ENCODE peak calls at places on chromosomes 11 and 22, in six cellular contexts. One of them, this sample, is unnamed.

GRCh38 chr11:119691020-119691666 is 37.9 kb downstream of the NECTIN1 start:
- DNase-seq in activated CD8-positive, alpha-beta memory T cell treated with anti-CD3 and anti-CD28 coated beads, Interleukin-2, amount 50 U/mL, for 48 hours: peak; percentile 59
- DNase-seq in ELR: no peak
- DNase-seq in dermis microvascular lymphatic vessel endothelial cell: no peak
- DNase-seq in hypothalamus: no peak
- DNase-seq in activated naive CD8-positive, alpha-beta T cell treated with anti-CD3 and anti-CD28 coated beads for 36 hours: peak; percentile 26
- DNase-seq in this sample: peak; percentile 71

GRCh38 chr22:21823740-21824438 is 43.6 kb downstream of the MAPK1 start:
- DNase-seq in dermis microvascular lymphatic vessel endothelial cell: no peak
- DNase-seq in hypothalamus: no peak
- DNase-seq in ELR: peak; percentile 45
- DNase-seq in activated naive CD8-positive, alpha-beta T cell treated with anti-CD3 and anti-CD28 coated beads for 36 hours: no peak
- DNase-seq in activated CD8-positive, alpha-beta memory T cell treated with anti-CD3 and anti-CD28 coated beads, Interleukin-2, amount 50 U/mL, for 48 hours: no peak
- DNase-seq in this sample: no peak

GRCh38 chr11:6553634-6554033 is 49.8 kb downstream of the RRP8 start:
- DNase-seq in activated naive CD8-positive, alpha-beta T cell treated with anti-CD3 and anti-CD28 coated beads for 36 hours: no peak
- DNase-seq in activated CD8-positive, alpha-beta memory T cell treated with anti-CD3 and anti-CD28 coated beads, Interleukin-2, amount 50 U/mL, for 48 hours: no peak
- DNase-seq in dermis microvascular lymphatic vessel endothelial cell: no peak
- DNase-seq in ELR: no peak
- DNase-seq in hypothalamus: no peak
- DNase-seq in this sample: no peak

GRCh38 chr11:64233913-64234839 is at the start of gene VEGFB:
- DNase-seq in ELR: peak; percentile 61
- DNase-seq in activated CD8-positive, alpha-beta memory T cell treated with anti-CD3 and anti-CD28 coated beads, Interleukin-2, amount 50 U/mL, for 48 hours: peak; percentile 82
- DNase-seq in dermis microvascular lymphatic vessel endothelial cell: no peak
- DNase-seq in activated naive CD8-positive, alpha-beta T cell treated with anti-CD3 and anti-CD28 coated beads for 36 hours: peak; percentile 76
- DNase-seq in hypothalamus: no peak
- DNase-seq in this sample: peak; percentile 75

GRCh38 chr11:98561216-98561615 is 459.5 kb upstream of the CNTN5 start:
- DNase-seq in dermis microvascular lymphatic vessel endothelial cell: no peak
- DNase-seq in activated CD8-positive, alpha-beta memory T cell treated with anti-CD3 and anti-CD28 coated beads, Interleukin-2, amount 50 U/mL, for 48 hours: no peak
- DNase-seq in ELR: no peak
- DNase-seq in activated naive CD8-positive, alpha-beta T cell treated with anti-CD3 and anti-CD28 coated beads for 36 hours: no peak
- DNase-seq in hypothalamus: no peak
- DNase-seq in this sample: no peak

GRCh38 chr22:37503850-37504249 is 15.4 kb downstream of the CARD10 start:
- DNase-seq in hypothalamus: no peak
- DNase-seq in activated naive CD8-positive, alpha-beta T cell treated with anti-CD3 and anti-CD28 coated beads for 36 hours: no peak
- DNase-seq in dermis microvascular lymphatic vessel endothelial cell: no peak
- DNase-seq in activated CD8-positive, alpha-beta memory T cell treated with anti-CD3 and anti-CD28 coated beads, Interleukin-2, amount 50 U/mL, for 48 hours: no peak
- DNase-seq in ELR: no peak
- DNase-seq in this sample: no peak

GRCh38 chr11:75469785-75470405 is 36.9 kb upstream of the KLHL35 start:
- DNase-seq in dermis microvascular lymphatic vessel endothelial cell: no peak
- DNase-seq in hypothalamus: no peak
- DNase-seq in activated naive CD8-positive, alpha-beta T cell treated with anti-CD3 and anti-CD28 coated beads for 36 hours: no peak
- DNase-seq in ELR: no peak
- DNase-seq in activated CD8-positive, alpha-beta memory T cell treated with anti-CD3 and anti-CD28 coated beads, Interleukin-2, amount 50 U/mL, for 48 hours: no peak
- DNase-seq in this sample: no peak

GRCh38 chr22:48574776-48575566 is 1252.7 kb downstream of the BRD1 start:
- DNase-seq in activated CD8-positive, alpha-beta memory T cell treated with anti-CD3 and anti-CD28 coated beads, Interleukin-2, amount 50 U/mL, for 48 hours: peak; percentile 78
- DNase-seq in hypothalamus: peak; percentile 20
- DNase-seq in dermis microvascular lymphatic vessel endothelial cell: no peak
- DNase-seq in activated naive CD8-positive, alpha-beta T cell treated with anti-CD3 and anti-CD28 coated beads for 36 hours: peak; percentile 70
- DNase-seq in ELR: no peak
- DNase-seq in this sample: peak; percentile 27

GRCh38 chr11:121348220-121348875 is 55.8 kb downstream of the SC5D start:
- DNase-seq in activated CD8-positive, alpha-beta memory T cell treated with anti-CD3 and anti-CD28 coated beads, Interleukin-2, amount 50 U/mL, for 48 hours: no peak
- DNase-seq in hypothalamus: no peak
- DNase-seq in activated naive CD8-positive, alpha-beta T cell treated with anti-CD3 and anti-CD28 coated beads for 36 hours: no peak
- DNase-seq in dermis microvascular lymphatic vessel endothelial cell: no peak
- DNase-seq in ELR: no peak
- DNase-seq in this sample: no peak

GRCh38 chr11:94650756-94651155 is 83.6 kb downstream of the PIWIL4 start:
- DNase-seq in activated naive CD8-positive, alpha-beta T cell treated with anti-CD3 and anti-CD28 coated beads for 36 hours: no peak
- DNase-seq in hypothalamus: no peak
- DNase-seq in dermis microvascular lymphatic vessel endothelial cell: no peak
- DNase-seq in activated CD8-positive, alpha-beta memory T cell treated with anti-CD3 and anti-CD28 coated beads, Interleukin-2, amount 50 U/mL, for 48 hours: no peak
- DNase-seq in ELR: peak; percentile 47
- DNase-seq in this sample: no peak

GRCh38 chr22:49928571-49929552 is 10.4 kb downstream of the CRELD2 start:
- DNase-seq in hypothalamus: no peak
- DNase-seq in dermis microvascular lymphatic vessel endothelial cell: no peak
- DNase-seq in activated naive CD8-positive, alpha-beta T cell treated with anti-CD3 and anti-CD28 coated beads for 36 hours: no peak
- DNase-seq in activated CD8-positive, alpha-beta memory T cell treated with anti-CD3 and anti-CD28 coated beads, Interleukin-2, amount 50 U/mL, for 48 hours: no peak
- DNase-seq in ELR: no peak
- DNase-seq in this sample: no peak

GRCh38 chr11:3208272-3208671 is 10.3 kb downstream of the MRGPRG start:
- DNase-seq in dermis microvascular lymphatic vessel endothelial cell: no peak
- DNase-seq in ELR: no peak
- DNase-seq in hypothalamus: no peak
- DNase-seq in activated naive CD8-positive, alpha-beta T cell treated with anti-CD3 and anti-CD28 coated beads for 36 hours: no peak
- DNase-seq in activated CD8-positive, alpha-beta memory T cell treated with anti-CD3 and anti-CD28 coated beads, Interleukin-2, amount 50 U/mL, for 48 hours: no peak
- DNase-seq in this sample: no peak

GRCh38 chr11:47724041-47724729 is 9.0 kb upstream of the AGBL2 start:
- DNase-seq in hypothalamus: no peak
- DNase-seq in activated naive CD8-positive, alpha-beta T cell treated with anti-CD3 and anti-CD28 coated beads for 36 hours: no peak
- DNase-seq in activated CD8-positive, alpha-beta memory T cell treated with anti-CD3 and anti-CD28 coated beads, Interleukin-2, amount 50 U/mL, for 48 hours: no peak
- DNase-seq in dermis microvascular lymphatic vessel endothelial cell: peak; percentile 11
- DNase-seq in ELR: peak; percentile 59
- DNase-seq in this sample: no peak

GRCh38 chr11:2096001-2096918 is 42.9 kb downstream of the IGF2 start:
- DNase-seq in hypothalamus: no peak
- DNase-seq in activated naive CD8-positive, alpha-beta T cell treated with anti-CD3 and anti-CD28 coated beads for 36 hours: no peak
- DNase-seq in ELR: peak; percentile 60
- DNase-seq in dermis microvascular lymphatic vessel endothelial cell: no peak
- DNase-seq in activated CD8-positive, alpha-beta memory T cell treated with anti-CD3 and anti-CD28 coated beads, Interleukin-2, amount 50 U/mL, for 48 hours: no peak
- DNase-seq in this sample: no peak

GRCh38 chr22:28151241-28151640 is 232.2 kb upstream of the PITPNB start:
- DNase-seq in activated naive CD8-positive, alpha-beta T cell treated with anti-CD3 and anti-CD28 coated beads for 36 hours: no peak
- DNase-seq in hypothalamus: no peak
- DNase-seq in activated CD8-positive, alpha-beta memory T cell treated with anti-CD3 and anti-CD28 coated beads, Interleukin-2, amount 50 U/mL, for 48 hours: no peak
- DNase-seq in ELR: no peak
- DNase-seq in dermis microvascular lymphatic vessel endothelial cell: no peak
- DNase-seq in this sample: no peak

GRCh38 chr11:66219846-66220565 is 48.4 kb upstream of the RAB1B start:
- DNase-seq in activated CD8-positive, alpha-beta memory T cell treated with anti-CD3 and anti-CD28 coated beads, Interleukin-2, amount 50 U/mL, for 48 hours: no peak
- DNase-seq in hypothalamus: no peak
- DNase-seq in ELR: no peak
- DNase-seq in dermis microvascular lymphatic vessel endothelial cell: no peak
- DNase-seq in activated naive CD8-positive, alpha-beta T cell treated with anti-CD3 and anti-CD28 coated beads for 36 hours: no peak
- DNase-seq in this sample: no peak

GRCh38 chr22:17201285-17201945 is 17.8 kb downstream of the ADA2 start:
- DNase-seq in activated naive CD8-positive, alpha-beta T cell treated with anti-CD3 and anti-CD28 coated beads for 36 hours: no peak
- DNase-seq in hypothalamus: no peak
- DNase-seq in dermis microvascular lymphatic vessel endothelial cell: peak; percentile 16
- DNase-seq in activated CD8-positive, alpha-beta memory T cell treated with anti-CD3 and anti-CD28 coated beads, Interleukin-2, amount 50 U/mL, for 48 hours: no peak
- DNase-seq in ELR: no peak
- DNase-seq in this sample: no peak

GRCh38 chr11:115716577-115717214 is 212.5 kb upstream of the CADM1 start:
- DNase-seq in dermis microvascular lymphatic vessel endothelial cell: no peak
- DNase-seq in hypothalamus: no peak
- DNase-seq in ELR: no peak
- DNase-seq in activated naive CD8-positive, alpha-beta T cell treated with anti-CD3 and anti-CD28 coated beads for 36 hours: no peak
- DNase-seq in activated CD8-positive, alpha-beta memory T cell treated with anti-CD3 and anti-CD28 coated beads, Interleukin-2, amount 50 U/mL, for 48 hours: no peak
- DNase-seq in this sample: no peak

GRCh38 chr22:44379817-44380560 is 67.2 kb upstream of the SHISAL1 start:
- DNase-seq in activated naive CD8-positive, alpha-beta T cell treated with anti-CD3 and anti-CD28 coated beads for 36 hours: no peak
- DNase-seq in hypothalamus: no peak
- DNase-seq in ELR: no peak
- DNase-seq in activated CD8-positive, alpha-beta memory T cell treated with anti-CD3 and anti-CD28 coated beads, Interleukin-2, amount 50 U/mL, for 48 hours: no peak
- DNase-seq in dermis microvascular lymphatic vessel endothelial cell: no peak
- DNase-seq in this sample: no peak

GRCh38 chr22:41367039-41367679 is 14.6 kb upstream of the TEF start:
- DNase-seq in hypothalamus: peak; percentile 68
- DNase-seq in ELR: peak; percentile 81
- DNase-seq in activated CD8-positive, alpha-beta memory T cell treated with anti-CD3 and anti-CD28 coated beads, Interleukin-2, amount 50 U/mL, for 48 hours: no peak
- DNase-seq in activated naive CD8-positive, alpha-beta T cell treated with anti-CD3 and anti-CD28 coated beads for 36 hours: peak; percentile 34
- DNase-seq in dermis microvascular lymphatic vessel endothelial cell: peak; percentile 83
- DNase-seq in this sample: no peak

GRCh38 chr11:95912902-95913560 is 10.9 kb downstream of the MTMR2 start:
- DNase-seq in ELR: peak; percentile 73
- DNase-seq in hypothalamus: no peak
- DNase-seq in dermis microvascular lymphatic vessel endothelial cell: no peak
- DNase-seq in activated naive CD8-positive, alpha-beta T cell treated with anti-CD3 and anti-CD28 coated beads for 36 hours: no peak
- DNase-seq in activated CD8-positive, alpha-beta memory T cell treated with anti-CD3 and anti-CD28 coated beads, Interleukin-2, amount 50 U/mL, for 48 hours: no peak
- DNase-seq in this sample: no peak

GRCh38 chr11:104892723-104893511 is 5.3 kb downstream of the CASP12 start:
- DNase-seq in hypothalamus: no peak
- DNase-seq in activated naive CD8-positive, alpha-beta T cell treated with anti-CD3 and anti-CD28 coated beads for 36 hours: no peak
- DNase-seq in activated CD8-positive, alpha-beta memory T cell treated with anti-CD3 and anti-CD28 coated beads, Interleukin-2, amount 50 U/mL, for 48 hours: no peak
- DNase-seq in ELR: peak; percentile 46
- DNase-seq in dermis microvascular lymphatic vessel endothelial cell: no peak
- DNase-seq in this sample: no peak

GRCh38 chr11:88414385-88414861 is 76.9 kb upstream of the CTSC start:
- DNase-seq in activated naive CD8-positive, alpha-beta T cell treated with anti-CD3 and anti-CD28 coated beads for 36 hours: peak; percentile 9
- DNase-seq in dermis microvascular lymphatic vessel endothelial cell: peak; percentile 1
- DNase-seq in ELR: peak; percentile 43
- DNase-seq in hypothalamus: no peak
- DNase-seq in activated CD8-positive, alpha-beta memory T cell treated with anti-CD3 and anti-CD28 coated beads, Interleukin-2, amount 50 U/mL, for 48 hours: no peak
- DNase-seq in this sample: peak; percentile 59

GRCh38 chr11:91081440-91082088 is 858.7 kb upstream of the CHORDC1 start:
- DNase-seq in dermis microvascular lymphatic vessel endothelial cell: no peak
- DNase-seq in hypothalamus: no peak
- DNase-seq in activated CD8-positive, alpha-beta memory T cell treated with anti-CD3 and anti-CD28 coated beads, Interleukin-2, amount 50 U/mL, for 48 hours: no peak
- DNase-seq in activated naive CD8-positive, alpha-beta T cell treated with anti-CD3 and anti-CD28 coated beads for 36 hours: no peak
- DNase-seq in ELR: peak; percentile 46
- DNase-seq in this sample: no peak

GRCh38 chr11:119262668-119263351 is 54.1 kb downstream of the MCAM start:
- DNase-seq in activated naive CD8-positive, alpha-beta T cell treated with anti-CD3 and anti-CD28 coated beads for 36 hours: no peak
- DNase-seq in ELR: peak; percentile 82
- DNase-seq in hypothalamus: no peak
- DNase-seq in dermis microvascular lymphatic vessel endothelial cell: no peak
- DNase-seq in activated CD8-positive, alpha-beta memory T cell treated with anti-CD3 and anti-CD28 coated beads, Interleukin-2, amount 50 U/mL, for 48 hours: no peak
- DNase-seq in this sample: peak; percentile 47

GRCh38 chr22:29031236-29031982 is 30.2 kb downstream of the C22orf31 start:
- DNase-seq in hypothalamus: no peak
- DNase-seq in activated naive CD8-positive, alpha-beta T cell treated with anti-CD3 and anti-CD28 coated beads for 36 hours: no peak
- DNase-seq in ELR: peak; percentile 100
- DNase-seq in dermis microvascular lymphatic vessel endothelial cell: peak; percentile 90
- DNase-seq in activated CD8-positive, alpha-beta memory T cell treated with anti-CD3 and anti-CD28 coated beads, Interleukin-2, amount 50 U/mL, for 48 hours: no peak
- DNase-seq in this sample: no peak

GRCh38 chr22:17239156-17239701 is 20.0 kb upstream of the ADA2 start:
- DNase-seq in hypothalamus: no peak
- DNase-seq in activated naive CD8-positive, alpha-beta T cell treated with anti-CD3 and anti-CD28 coated beads for 36 hours: no peak
- DNase-seq in activated CD8-positive, alpha-beta memory T cell treated with anti-CD3 and anti-CD28 coated beads, Interleukin-2, amount 50 U/mL, for 48 hours: no peak
- DNase-seq in dermis microvascular lymphatic vessel endothelial cell: no peak
- DNase-seq in ELR: no peak
- DNase-seq in this sample: no peak

GRCh38 chr11:74388678-74389327 is 9.4 kb downstream of the PGM2L1 start:
- DNase-seq in dermis microvascular lymphatic vessel endothelial cell: peak; percentile 38
- DNase-seq in activated naive CD8-positive, alpha-beta T cell treated with anti-CD3 and anti-CD28 coated beads for 36 hours: peak; percentile 58
- DNase-seq in activated CD8-positive, alpha-beta memory T cell treated with anti-CD3 and anti-CD28 coated beads, Interleukin-2, amount 50 U/mL, for 48 hours: no peak
- DNase-seq in hypothalamus: no peak
- DNase-seq in ELR: peak; percentile 70
- DNase-seq in this sample: peak; percentile 78

GRCh38 chr11:30349885-30350284 is 27.0 kb downstream of the ARL14EP start:
- DNase-seq in activated CD8-positive, alpha-beta memory T cell treated with anti-CD3 and anti-CD28 coated beads, Interleukin-2, amount 50 U/mL, for 48 hours: no peak
- DNase-seq in dermis microvascular lymphatic vessel endothelial cell: no peak
- DNase-seq in activated naive CD8-positive, alpha-beta T cell treated with anti-CD3 and anti-CD28 coated beads for 36 hours: no peak
- DNase-seq in ELR: no peak
- DNase-seq in hypothalamus: no peak
- DNase-seq in this sample: no peak

GRCh38 chr22:50713571-50714056 is 24.4 kb upstream of the ACR start:
- DNase-seq in activated CD8-positive, alpha-beta memory T cell treated with anti-CD3 and anti-CD28 coated beads, Interleukin-2, amount 50 U/mL, for 48 hours: no peak
- DNase-seq in activated naive CD8-positive, alpha-beta T cell treated with anti-CD3 and anti-CD28 coated beads for 36 hours: no peak
- DNase-seq in dermis microvascular lymphatic vessel endothelial cell: no peak
- DNase-seq in hypothalamus: no peak
- DNase-seq in ELR: no peak
- DNase-seq in this sample: no peak

GRCh38 chr11:69436041-69436982 is 45.2 kb upstream of the LINC01488 start:
- DNase-seq in ELR: no peak
- DNase-seq in activated CD8-positive, alpha-beta memory T cell treated with anti-CD3 and anti-CD28 coated beads, Interleukin-2, amount 50 U/mL, for 48 hours: no peak
- DNase-seq in dermis microvascular lymphatic vessel endothelial cell: no peak
- DNase-seq in activated naive CD8-positive, alpha-beta T cell treated with anti-CD3 and anti-CD28 coated beads for 36 hours: no peak
- DNase-seq in hypothalamus: no peak
- DNase-seq in this sample: no peak

GRCh38 chr11:134270250-134270714 is 5.9 kb upstream of the GLB1L3 start:
- DNase-seq in dermis microvascular lymphatic vessel endothelial cell: no peak
- DNase-seq in hypothalamus: no peak
- DNase-seq in activated naive CD8-positive, alpha-beta T cell treated with anti-CD3 and anti-CD28 coated beads for 36 hours: peak; percentile 14
- DNase-seq in activated CD8-positive, alpha-beta memory T cell treated with anti-CD3 and anti-CD28 coated beads, Interleukin-2, amount 50 U/mL, for 48 hours: no peak
- DNase-seq in ELR: peak; percentile 31
- DNase-seq in this sample: peak; percentile 49

GRCh38 chr11:123173040-123173855 is 21.8 kb downstream of the CLMP start:
- DNase-seq in activated CD8-positive, alpha-beta memory T cell treated with anti-CD3 and anti-CD28 coated beads, Interleukin-2, amount 50 U/mL, for 48 hours: no peak
- DNase-seq in dermis microvascular lymphatic vessel endothelial cell: no peak
- DNase-seq in hypothalamus: no peak
- DNase-seq in activated naive CD8-positive, alpha-beta T cell treated with anti-CD3 and anti-CD28 coated beads for 36 hours: no peak
- DNase-seq in ELR: peak; percentile 99
- DNase-seq in this sample: no peak

GRCh38 chr11:12142179-12142578 is 31.8 kb downstream of the MICAL2 start:
- DNase-seq in ELR: no peak
- DNase-seq in activated CD8-positive, alpha-beta memory T cell treated with anti-CD3 and anti-CD28 coated beads, Interleukin-2, amount 50 U/mL, for 48 hours: no peak
- DNase-seq in dermis microvascular lymphatic vessel endothelial cell: no peak
- DNase-seq in activated naive CD8-positive, alpha-beta T cell treated with anti-CD3 and anti-CD28 coated beads for 36 hours: no peak
- DNase-seq in hypothalamus: no peak
- DNase-seq in this sample: no peak

GRCh38 chr22:42078469-42079318 is 806 bp upstream of the SMDT1 start:
- DNase-seq in activated naive CD8-positive, alpha-beta T cell treated with anti-CD3 and anti-CD28 coated beads for 36 hours: no peak
- DNase-seq in ELR: no peak
- DNase-seq in hypothalamus: peak; percentile 62
- DNase-seq in activated CD8-positive, alpha-beta memory T cell treated with anti-CD3 and anti-CD28 coated beads, Interleukin-2, amount 50 U/mL, for 48 hours: peak; percentile 51
- DNase-seq in dermis microvascular lymphatic vessel endothelial cell: no peak
- DNase-seq in this sample: no peak